ENCODE peak calls at places on chromosomes 16 and 17, in nine cellular contexts. H is upper lobe of right lung; X is cardiac muscle cell; O is ovary; F is CD8-positive, alpha-beta T cell; K is thoracic aorta; J is astrocyte of the cerebellum; B is stomach; C is BE2C. N is an unnamed sample.

GRCh38 chr17:70119545-70119944 is 44.5 kb downstream of the KCNJ16 start:
- DNase-seq in F (no peak), K (no peak), C (no peak), O (no peak), X (no peak), B (no peak), J (no peak), H (no peak), N (no peak)

GRCh38 chr16:50323335-50324011 is 45.3 kb downstream of the BRD7 start:
- DNase-seq in O (no peak), X (peak; percentile 50), C (peak; percentile 59), K (no peak), F (no peak), H (no peak), B (no peak), J (no peak), N (no peak)

GRCh38 chr17:61469474-61469873 is 17.3 kb downstream of the TBX4 start:
- DNase-seq in F (no peak), X (no peak), K (no peak), H (no peak), B (no peak), O (no peak), C (no peak), J (no peak), N (no peak)

GRCh38 chr16:57809276-57809793 is 7.0 kb upstream of the KIFC3 start:
- DNase-seq in H (no peak), F (no peak), O (no peak), X (no peak), J (no peak), K (no peak), B (no peak), C (no peak), N (no peak)

GRCh38 chr17:75323043-75323591 is 33.9 kb upstream of the SLC25A19 start:
- DNase-seq in K (peak; percentile 67), H (peak; percentile 83), O (peak; percentile 83), B (peak; percentile 93), C (peak; percentile 91), J (peak; percentile 89), F (peak; percentile 88), X (peak; percentile 93), N (peak; percentile 61)

GRCh38 chr17:22273308-22273707 is 581.0 kb downstream of the KCNJ18 start:
- DNase-seq in X (no peak), H (peak; percentile 54), C (no peak), B (no peak), J (no peak), O (no peak), K (no peak), F (no peak), N (no peak)

GRCh38 chr17:59238904-59239303 is 18.6 kb downstream of the GDPD1 start:
- DNase-seq in B (no peak), O (no peak), H (no peak), K (no peak), J (no peak), X (no peak), F (no peak), C (no peak), N (no peak)

GRCh38 chr17:63433746-63434591 is 12.1 kb downstream of the CYB561 start:
- DNase-seq in J (peak; percentile 89), X (peak; percentile 96), O (peak; percentile 78), K (peak; percentile 70), F (no peak), B (peak; percentile 87), H (no peak), C (peak; percentile 60), N (no peak)

GRCh38 chr16:85125570-85126382 is 13.5 kb upstream of the CIBAR2 start:
- DNase-seq in X (no peak), B (no peak), K (no peak), H (no peak), F (peak; percentile 5), J (no peak), O (no peak), C (no peak), N (no peak)

GRCh38 chr17:65455972-65456343 is 105.5 kb downstream of the AXIN2 start:
- DNase-seq in O (peak; percentile 15), B (no peak), C (no peak), K (no peak), J (no peak), H (no peak), F (no peak), X (peak; percentile 57), N (no peak)

GRCh38 chr17:29091591-29092291 is 48.8 kb downstream of the PIPOX start:
- DNase-seq in H (no peak), B (no peak), C (peak; percentile 35), F (no peak), J (no peak), O (no peak), X (no peak), K (no peak), N (no peak)

GRCh38 chr17:75087558-75088453 is at the start of gene SLC16A5:
- DNase-seq in X (peak; percentile 93), F (peak; percentile 55), O (peak; percentile 80), K (no peak), J (no peak), C (peak; percentile 37), H (peak; percentile 98), B (peak; percentile 85), N (no peak)

GRCh38 chr16:57485916-57486857 is at the start of gene DOK4:
- DNase-seq in O (peak; percentile 80), K (no peak), C (peak; percentile 92), X (peak; percentile 80), F (peak; percentile 74), J (no peak), B (peak; percentile 89), H (peak; percentile 94), N (peak; percentile 66)

GRCh38 chr16:85616608-85617311 is 3.6 kb downstream of the GSE1 start:
- DNase-seq in H (peak; percentile 80), J (no peak), K (no peak), X (no peak), C (no peak), B (peak; percentile 68), F (no peak), O (peak; percentile 48), N (peak; percentile 72)

GRCh38 chr16:65195998-65196397 is 74.1 kb upstream of the CDH11 start:
- DNase-seq in J (no peak), O (no peak), C (no peak), X (peak; percentile 18), H (no peak), K (no peak), B (no peak), F (no peak), N (no peak)

GRCh38 chr16:75079346-75079926 is 37.1 kb downstream of the LDHD start:
- DNase-seq in C (no peak), H (no peak), X (no peak), K (no peak), F (no peak), J (no peak), O (no peak), B (no peak), N (no peak)

GRCh38 chr17:34098712-34099111 is 156.4 kb upstream of the CCL2 start:
- DNase-seq in C (no peak), B (no peak), K (no peak), H (no peak), X (peak; percentile 5), F (no peak), J (no peak), O (no peak), N (no peak)

GRCh38 chr17:14098246-14098645 is 28.9 kb downstream of the COX10 start:
- DNase-seq in F (no peak), K (no peak), J (no peak), C (no peak), H (no peak), B (no peak), O (no peak), X (peak; percentile 34), N (no peak)

DNA sequence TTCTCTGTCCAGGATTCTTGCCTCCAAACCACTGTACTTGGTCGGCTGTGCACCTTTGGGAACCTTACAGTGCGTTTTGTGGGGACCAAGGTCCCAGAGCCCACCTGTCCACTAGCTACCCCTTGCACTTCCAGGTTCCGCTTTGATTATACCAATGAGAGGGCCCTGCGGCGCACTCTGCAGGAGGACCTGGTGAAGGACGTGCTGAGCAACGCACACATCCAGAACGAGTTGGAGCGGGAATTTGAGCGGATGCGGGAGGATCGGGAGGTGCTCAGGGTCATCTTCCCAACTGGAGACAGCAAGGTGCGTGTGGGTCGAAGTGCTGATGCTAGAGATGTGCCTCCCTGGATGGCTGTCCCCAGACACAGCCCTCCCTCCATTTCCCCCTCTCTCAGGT is 18.8 kb downstream of the POLR2A start:
- DNase-seq in O (no peak), X (no peak), J (no peak), K (no peak), F (no peak), C (peak; percentile 27), H (no peak), B (no peak), N (no peak)
- TF ChIP-seq CTCF in O (no peak), X (peak; percentile 25), J (peak; percentile 34), K (no peak), F (no peak), C (peak; percentile 38), H (no peak), B (no peak), N (peak; percentile 22)

GRCh38 chr16:69762843-69763556 is 868 bp downstream of the WWP2 start:
- DNase-seq in K (no peak), C (no peak), F (peak; percentile 31), H (no peak), O (no peak), B (no peak), X (peak; percentile 36), J (no peak), N (no peak)

GRCh38 chr16:69761983-69762842 is at the start of gene WWP2:
- DNase-seq in F (peak; percentile 82), K (no peak), J (no peak), O (peak; percentile 72), C (peak; percentile 85), B (peak; percentile 82), X (peak; percentile 73), H (peak; percentile 92), N (peak; percentile 90)

GRCh38 chr16:69769404-69769803 is 7.3 kb downstream of the WWP2 start:
- DNase-seq in J (no peak), O (no peak), H (no peak), B (no peak), K (no peak), F (no peak), X (no peak), C (no peak), N (no peak)

GRCh38 chr16:69767459-69768229 is 5.5 kb downstream of the WWP2 start:
- DNase-seq in B (no peak), F (no peak), H (no peak), C (no peak), J (no peak), X (no peak), K (no peak), O (no peak), N (no peak)

GRCh38 chr16:69763557-69763942 is 1.4 kb downstream of the WWP2 start:
- DNase-seq in K (no peak), H (no peak), J (no peak), F (no peak), X (no peak), C (no peak), O (no peak), B (no peak), N (no peak)
- H3K4me3 ChIP-seq in K (peak overlapping the region; percentile 96), H (peak overlapping the region; percentile 88), J (no peak overlapping the region), F (no peak overlapping the region), X (no peak overlapping the region), C (no peak overlapping the region), O (no peak overlapping the region), B (no peak overlapping the region), N (peak overlapping the region; percentile 99)

GRCh38 chr17:43713494-43714162 is 45.0 kb downstream of the SOST start:
- DNase-seq in X (peak; percentile 37), H (no peak), B (no peak), O (no peak), F (no peak), C (peak; percentile 48), J (no peak), K (no peak), N (no peak)
- TF ChIP-seq CTCF in X (no peak), H (no peak), B (no peak), O (no peak), F (no peak), C (peak; percentile 1), J (no peak), K (no peak), N (no peak)

GRCh38 chr16:89052191-89052787 is 41.4 kb upstream of the ACSF3 start:
- DNase-seq in O (no peak), F (no peak), C (no peak), X (no peak), H (no peak), J (no peak), B (peak; percentile 80), K (no peak), N (no peak)
- H3K4me3 ChIP-seq in O (no peak overlapping the region), F (no peak overlapping the region), C (peak overlapping the region; percentile 23), X (no peak overlapping the region), H (peak overlapping the region; percentile 21), J (peak overlapping the region; percentile 23), B (peak overlapping the region; percentile 35), K (peak overlapping the region; percentile 35), N (no peak overlapping the region)